ENCODE peak calls at places on chromosome 6, in eight cellular contexts. One of them, this sample, is unnamed.
A peak's percentile ranks its signal among the peaks of the same experiment; 100 is the strongest.

GRCh38 chr6:14857501-14857900 is 388.4 kb upstream of the JARID2 start:
- DNase-seq in Karpas-422: no peak
- DNase-seq in CD8-positive, alpha-beta memory T cell: peak; percentile 91
- DNase-seq in GM23248: no peak
- DNase-seq in tibial artery: no peak
- DNase-seq in sigmoid colon: no peak
- DNase-seq in H1: no peak
- DNase-seq in uterus: no peak
- DNase-seq in this sample: no peak

GRCh38 chr6:6556738-6557503 is 31.6 kb upstream of the LY86 start:
- DNase-seq in Karpas-422: peak; percentile 77
- DNase-seq in CD8-positive, alpha-beta memory T cell: peak; percentile 28
- DNase-seq in GM23248: peak; percentile 51
- DNase-seq in tibial artery: no peak
- DNase-seq in sigmoid colon: no peak
- DNase-seq in H1: peak; percentile 77
- DNase-seq in uterus: peak; percentile 26
- DNase-seq in this sample: peak; percentile 74

GRCh38 chr6:160973856-160974255 is 17.7 kb upstream of the MAP3K4 start:
- DNase-seq in Karpas-422: no peak
- DNase-seq in CD8-positive, alpha-beta memory T cell: no peak
- DNase-seq in GM23248: peak; percentile 84
- DNase-seq in tibial artery: no peak
- DNase-seq in sigmoid colon: no peak
- DNase-seq in H1: no peak
- DNase-seq in uterus: peak; percentile 23
- DNase-seq in this sample: no peak

GRCh38 chr6:139766796-139767195 is 392.3 kb upstream of the CITED2 start:
- DNase-seq in Karpas-422: no peak
- DNase-seq in CD8-positive, alpha-beta memory T cell: no peak
- DNase-seq in GM23248: no peak
- DNase-seq in tibial artery: no peak
- DNase-seq in sigmoid colon: no peak
- DNase-seq in H1: no peak
- DNase-seq in uterus: no peak
- DNase-seq in this sample: no peak

GRCh38 chr6:19757036-19757435 is 80.1 kb upstream of the ID4 start:
- DNase-seq in Karpas-422: no peak
- DNase-seq in CD8-positive, alpha-beta memory T cell: no peak
- DNase-seq in GM23248: peak; percentile 69
- DNase-seq in tibial artery: no peak
- DNase-seq in sigmoid colon: no peak
- DNase-seq in H1: no peak
- DNase-seq in uterus: no peak
- DNase-seq in this sample: no peak

GRCh38 chr6:132527791-132528190 is 10.3 kb upstream of the TAAR9 start:
- DNase-seq in Karpas-422: peak; percentile 77
- DNase-seq in CD8-positive, alpha-beta memory T cell: no peak
- DNase-seq in GM23248: peak; percentile 50
- DNase-seq in tibial artery: no peak
- DNase-seq in sigmoid colon: no peak
- DNase-seq in H1: no peak
- DNase-seq in uterus: no peak
- DNase-seq in this sample: peak; percentile 69

GRCh38 chr6:7991992-7992815 is 72.0 kb downstream of the BLOC1S5 start:
- DNase-seq in Karpas-422: peak; percentile 54
- DNase-seq in CD8-positive, alpha-beta memory T cell: no peak
- DNase-seq in GM23248: peak; percentile 90
- DNase-seq in tibial artery: no peak
- DNase-seq in sigmoid colon: peak; percentile 68
- DNase-seq in H1: no peak
- DNase-seq in uterus: peak; percentile 64
- DNase-seq in this sample: peak; percentile 60

GRCh38 chr6:1212919-1213318 is 99.0 kb upstream of the FOXQ1 start:
- DNase-seq in Karpas-422: no peak
- DNase-seq in CD8-positive, alpha-beta memory T cell: no peak
- DNase-seq in GM23248: no peak
- DNase-seq in tibial artery: no peak
- DNase-seq in sigmoid colon: no peak
- DNase-seq in H1: no peak
- DNase-seq in uterus: no peak
- DNase-seq in this sample: no peak

GRCh38 chr6:141562181-141562800 is 570.4 kb upstream of the GJE1 start:
- DNase-seq in Karpas-422: no peak
- DNase-seq in CD8-positive, alpha-beta memory T cell: no peak
- DNase-seq in GM23248: peak; percentile 42
- DNase-seq in tibial artery: peak; percentile 62
- DNase-seq in sigmoid colon: peak; percentile 62
- DNase-seq in H1: peak; percentile 55
- DNase-seq in uterus: no peak
- DNase-seq in this sample: no peak

GRCh38 chr6:157241411-157241979 is 81.8 kb downstream of the TMEM242 start:
- DNase-seq in Karpas-422: no peak
- DNase-seq in CD8-positive, alpha-beta memory T cell: no peak
- DNase-seq in GM23248: peak; percentile 36
- DNase-seq in tibial artery: no peak
- DNase-seq in sigmoid colon: no peak
- DNase-seq in H1: no peak
- DNase-seq in uterus: no peak
- DNase-seq in this sample: no peak

GRCh38 chr6:53264915-53265615 is 83.7 kb downstream of the ELOVL5 start:
- DNase-seq in Karpas-422: no peak
- DNase-seq in CD8-positive, alpha-beta memory T cell: no peak
- DNase-seq in GM23248: no peak
- DNase-seq in tibial artery: no peak
- DNase-seq in sigmoid colon: no peak
- DNase-seq in H1: no peak
- DNase-seq in uterus: no peak
- DNase-seq in this sample: no peak

GRCh38 chr6:70668499-70668812 is 773 bp downstream of the SMAP1 start:
- DNase-seq in Karpas-422: no peak
- DNase-seq in CD8-positive, alpha-beta memory T cell: no peak
- DNase-seq in GM23248: peak; percentile 68
- DNase-seq in tibial artery: no peak
- DNase-seq in sigmoid colon: no peak
- DNase-seq in H1: no peak
- DNase-seq in uterus: peak; percentile 29
- DNase-seq in this sample: peak; percentile 11

GRCh38 chr6:129141499-129141898 is 258.6 kb downstream of the LAMA2 start:
- DNase-seq in Karpas-422: no peak
- DNase-seq in CD8-positive, alpha-beta memory T cell: no peak
- DNase-seq in GM23248: peak; percentile 56
- DNase-seq in tibial artery: no peak
- DNase-seq in sigmoid colon: no peak
- DNase-seq in H1: no peak
- DNase-seq in uterus: no peak
- DNase-seq in this sample: no peak

GRCh38 chr6:34536959-34537848 is 18.9 kb downstream of the SPDEF start:
- DNase-seq in Karpas-422: no peak
- DNase-seq in CD8-positive, alpha-beta memory T cell: no peak
- DNase-seq in GM23248: no peak
- DNase-seq in tibial artery: no peak
- DNase-seq in sigmoid colon: no peak
- DNase-seq in H1: no peak
- DNase-seq in uterus: no peak
- DNase-seq in this sample: no peak
- H3K4me1 ChIP-seq in Karpas-422: no peaks in the 10 kb centered on the region
- H3K4me1 ChIP-seq in CD8-positive, alpha-beta memory T cell: no peaks in the 10 kb centered on the region
- H3K4me1 ChIP-seq in GM23248: no peaks in the 10 kb centered on the region
- H3K4me1 ChIP-seq in tibial artery: peaks cover 7% of the 10 kb centered on the region
- H3K4me1 ChIP-seq in sigmoid colon: no peaks in the 10 kb centered on the region
- H3K4me1 ChIP-seq in H1: no peaks in the 10 kb centered on the region
- H3K4me1 ChIP-seq in uterus: no peaks in the 10 kb centered on the region
- H3K4me1 ChIP-seq in this sample: no peaks in the 10 kb centered on the region

GRCh38 chr6:153130515-153131036 is 506 bp downstream of the RGS17 start:
- DNase-seq in Karpas-422: no peak
- DNase-seq in CD8-positive, alpha-beta memory T cell: no peak
- DNase-seq in GM23248: peak; percentile 46
- DNase-seq in tibial artery: no peak
- DNase-seq in sigmoid colon: no peak
- DNase-seq in H1: peak; percentile 67
- DNase-seq in uterus: no peak
- DNase-seq in this sample: no peak
- H3K4me3 ChIP-seq in Karpas-422: no peak overlapping the region
- H3K4me3 ChIP-seq in CD8-positive, alpha-beta memory T cell: peak overlapping the region; percentile 50
- H3K4me3 ChIP-seq in GM23248: peak overlapping the region; percentile 89
- H3K4me3 ChIP-seq in tibial artery: peak overlapping the region; percentile 59
- H3K4me3 ChIP-seq in sigmoid colon: peak overlapping the region; percentile 53
- H3K4me3 ChIP-seq in H1: peak overlapping the region; percentile 82
- H3K4me3 ChIP-seq in uterus: peak overlapping the region; percentile 52
- H3K4me3 ChIP-seq in this sample: peak overlapping the region; percentile 76

DNA sequence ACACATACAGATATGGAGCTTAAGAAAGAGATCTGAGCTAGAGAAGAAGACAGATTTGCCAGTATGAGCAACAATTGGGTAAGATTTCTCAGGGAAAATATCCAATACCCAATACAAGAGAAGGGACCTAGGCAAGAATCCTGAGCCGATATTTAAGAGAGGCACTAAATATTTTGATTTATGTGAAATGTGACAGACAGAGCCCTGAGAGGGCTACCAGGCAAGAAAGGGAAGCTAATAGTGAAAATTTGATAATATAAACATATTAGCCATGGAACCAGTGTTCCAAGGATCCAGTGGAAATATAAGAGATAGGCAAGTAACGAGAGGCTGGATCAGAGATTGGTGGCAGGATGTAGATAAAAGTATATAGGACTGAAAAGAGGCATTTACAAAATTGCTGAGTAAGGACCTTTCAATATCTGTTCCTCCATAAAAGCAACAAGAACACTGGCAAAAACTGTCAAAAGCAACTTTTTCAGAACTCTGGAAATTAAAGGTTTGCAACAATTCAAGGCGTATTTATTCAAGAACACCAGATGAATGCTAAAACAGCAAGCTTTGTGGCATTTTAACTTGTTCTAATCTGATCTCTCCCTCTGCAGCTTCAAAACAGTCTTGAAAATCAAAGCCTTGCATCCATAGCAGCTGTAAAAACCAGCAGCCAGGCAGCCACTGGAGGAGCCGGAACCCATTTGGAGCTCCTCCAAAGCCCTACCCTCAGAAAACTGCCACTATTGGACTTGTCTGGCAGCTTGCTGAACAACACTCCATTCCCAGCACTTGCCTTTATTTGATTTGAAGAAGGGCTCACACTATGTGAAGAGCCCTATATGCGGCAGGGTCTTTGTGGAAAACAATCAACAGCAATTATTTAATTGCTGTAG is 58.8 kb downstream of the REV3L start:
- DNase-seq in Karpas-422: no peak
- DNase-seq in CD8-positive, alpha-beta memory T cell: no peak
- DNase-seq in GM23248: peak; percentile 21
- DNase-seq in tibial artery: no peak
- DNase-seq in sigmoid colon: peak; percentile 72
- DNase-seq in H1: no peak
- DNase-seq in uterus: no peak
- DNase-seq in this sample: peak; percentile 33
- H3K4me1 ChIP-seq in Karpas-422: peaks cover 38% of the 10 kb centered on the region
- H3K4me1 ChIP-seq in CD8-positive, alpha-beta memory T cell: peaks cover 8% of the 10 kb centered on the region
- H3K4me1 ChIP-seq in GM23248: peaks cover 48% of the 10 kb centered on the region
- H3K4me1 ChIP-seq in tibial artery: no peaks in the 10 kb centered on the region
- H3K4me1 ChIP-seq in sigmoid colon: peaks cover 97% of the 10 kb centered on the region
- H3K4me1 ChIP-seq in H1: no peaks in the 10 kb centered on the region
- H3K4me1 ChIP-seq in uterus: no peaks in the 10 kb centered on the region
- H3K4me1 ChIP-seq in this sample: peaks cover 17% of the 10 kb centered on the region

DNA sequence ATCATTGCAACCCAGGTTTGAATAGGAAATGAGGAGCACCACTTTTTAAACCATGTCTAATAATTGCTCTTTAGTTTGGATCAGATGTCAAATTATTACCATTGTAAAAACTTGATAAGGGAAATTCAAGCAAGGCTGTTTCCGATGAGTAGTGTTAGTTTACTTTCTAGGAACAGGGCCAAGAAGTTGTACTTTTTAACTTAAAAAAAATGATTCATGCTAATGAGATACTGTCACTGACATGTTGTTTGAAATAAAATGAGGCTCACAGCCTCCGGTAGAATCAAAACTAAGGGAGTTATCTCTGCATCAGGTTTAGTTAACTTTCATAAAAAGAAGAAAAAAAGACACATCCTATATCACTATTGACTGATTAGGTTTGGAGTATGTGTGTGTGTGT is 55.2 kb upstream of the SUPT3H start:
- DNase-seq in Karpas-422: no peak
- DNase-seq in CD8-positive, alpha-beta memory T cell: no peak
- DNase-seq in GM23248: peak; percentile 80
- DNase-seq in tibial artery: no peak
- DNase-seq in sigmoid colon: no peak
- DNase-seq in H1: no peak
- DNase-seq in uterus: no peak
- DNase-seq in this sample: peak; percentile 80
- H3K4me3 ChIP-seq in Karpas-422: no peak overlapping the region
- H3K4me3 ChIP-seq in CD8-positive, alpha-beta memory T cell: no peak overlapping the region
- H3K4me3 ChIP-seq in GM23248: peak overlapping the region; percentile 14
- H3K4me3 ChIP-seq in tibial artery: no peak overlapping the region
- H3K4me3 ChIP-seq in sigmoid colon: no peak overlapping the region
- H3K4me3 ChIP-seq in H1: no peak overlapping the region
- H3K4me3 ChIP-seq in uterus: no peak overlapping the region
- H3K4me3 ChIP-seq in this sample: peak overlapping the region; percentile 16